ENCODE peak calls at places on chromosomes 4 and X, in ten cellular contexts. O is Right ventricle myocardium superior; C is AG20443; Y is GOT3; T is globus pallidus; Q is iPS DF 6.9; M is KG1; U is activated gamma-delta T cell treated with anti-CD3 and anti-CD28 coated beads, Interleukin-2, amount 50 U/mL, for 16 hours; V is endothelial cell; K is activated CD8-positive, alpha-beta T cell treated with anti-CD3 and anti-CD28 coated beads, Interleukin-2, amount 10 ng/mL, durations not matched to agents 7 days and 5 days. L is an unnamed sample.

GRCh38 chrX:20433376-20433775 is 166.7 kb upstream of the RPS6KA3 start:
- DNase-seq in O (no peak), U (no peak), C (no peak), V (no peak), K (no peak), M (peak), Q (no peak), T (no peak), Y (no peak), L (no peak)

GRCh38 chr4:41575207-41575606 is 37.2 kb downstream of the LIMCH1 start:
- DNase-seq in K (no peak), V (no peak), Y (no peak), U (no peak), O (no peak), T (no peak), M (no peak), C (no peak), Q (no peak), L (no peak)

GRCh38 chr4:118761387-118762016 is 74.4 kb downstream of the SEC24D start:
- DNase-seq in K (no peak), V (no peak), Y (no peak), U (no peak), T (no peak), O (no peak), Q (no peak), C (no peak), M (no peak), L (no peak)

GRCh38 chr4:87032884-87033533 is 98.2 kb downstream of the AFF1 start:
- DNase-seq in U (no peak), K (no peak), M (no peak), Q (no peak), V (no peak), O (no peak), T (peak), C (peak), Y (no peak), L (no peak)

GRCh38 chrX:150899191-150899757 is 806 bp upstream of the CD99L2 start:
- DNase-seq in C (peak), T (peak), Q (no peak), V (peak), M (no peak), U (no peak), Y (no peak), O (peak), K (peak), L (peak)

GRCh38 chrX:81003491-81004185 is 194.0 kb upstream of the BRWD3 start:
- DNase-seq in M (no peak), Y (no peak), O (no peak), C (no peak), Q (no peak), K (no peak), T (no peak), U (no peak), V (no peak), L (no peak)

GRCh38 chr4:68905598-68906237 is 45.9 kb downstream of the UGT2A3 start:
- DNase-seq in M (no peak), C (no peak), T (no peak), V (no peak), Y (no peak), O (no peak), U (no peak), K (no peak), Q (peak), L (no peak)

GRCh38 chrX:111123125-111123524 is 27.1 kb downstream of the PAK3 start:
- DNase-seq in M (no peak), V (no peak), Q (no peak), C (no peak), K (no peak), Y (no peak), T (no peak), U (no peak), O (no peak), L (no peak)

GRCh38 chr4:121696641-121697461 is at the start of gene ANXA5:
- DNase-seq in T (peak), O (peak), V (peak), K (peak), M (no peak), Q (peak), U (peak), C (peak), Y (peak), L (peak)

GRCh38 chrX:120358687-120359086 is 3.2 kb upstream of the ATP1B4 start:
- DNase-seq in U (no peak), V (no peak), K (no peak), O (no peak), T (peak), Y (no peak), M (no peak), Q (no peak), C (peak), L (no peak)

GRCh38 chr4:19850909-19851308 is 400.8 kb upstream of the SLIT2 start:
- DNase-seq in C (peak), T (no peak), V (no peak), M (no peak), Q (no peak), U (no peak), K (no peak), Y (no peak), O (no peak), L (no peak)

GRCh38 chr4:26736621-26737020 is 124.0 kb upstream of the STIM2 start:
- DNase-seq in Y (no peak), O (no peak), V (no peak), T (no peak), U (no peak), K (no peak), M (no peak), C (no peak), Q (no peak), L (no peak)

GRCh38 chr4:121100093-121100775 is 27.9 kb upstream of the NDNF start:
- DNase-seq in V (no peak), K (no peak), Q (no peak), O (no peak), T (no peak), Y (no peak), M (no peak), C (no peak), U (no peak), L (no peak)

GRCh38 chrX:75038925-75039324 is 113.7 kb upstream of the NEXMIF start:
- DNase-seq in M (no peak), T (peak), Q (no peak), U (no peak), Y (no peak), K (peak), V (no peak), C (no peak), O (no peak), L (no peak)

GRCh38 chr4:134636332-134637055 is 434.9 kb upstream of the PABPC4L start:
- DNase-seq in Q (no peak), Y (no peak), V (no peak), U (no peak), C (no peak), T (peak), M (no peak), O (no peak), K (no peak), L (no peak)

GRCh38 chr4:89752932-89753598 is 83.9 kb downstream of the SNCA start:
- DNase-seq in M (no peak), T (no peak), C (peak), V (no peak), K (no peak), U (no peak), O (no peak), Q (no peak), Y (peak), L (no peak)

GRCh38 chr4:146776691-146777090 is 138.0 kb downstream of the POU4F2 start:
- DNase-seq in K (no peak), Y (no peak), V (no peak), Q (no peak), O (peak), C (no peak), T (no peak), U (no peak), M (no peak), L (peak)

GRCh38 chr4:185925910-185926360 is 113.9 kb upstream of the SORBS2 start:
- DNase-seq in M (no peak), Y (no peak), U (no peak), K (no peak), O (peak), C (no peak), Q (no peak), T (no peak), V (no peak), L (no peak)

GRCh38 chr4:80360102-80360501 is 24.6 kb downstream of the CFAP299 start:
- DNase-seq in K (no peak), Q (no peak), T (no peak), U (no peak), O (no peak), M (no peak), V (no peak), Y (no peak), C (no peak), L (no peak)

GRCh38 chr4:102169345-102169744 is 175.9 kb downstream of the SLC39A8 start:
- DNase-seq in V (peak), U (no peak), C (no peak), M (no peak), Q (no peak), T (no peak), K (no peak), Y (no peak), O (no peak), L (no peak)

GRCh38 chrX:131703646-131704045 is 159.8 kb downstream of the OR13H1 start:
- DNase-seq in M (no peak), O (no peak), T (no peak), Y (no peak), Q (no peak), V (no peak), C (no peak), U (no peak), K (no peak), L (no peak)

GRCh38 chr4:15003441-15003890 is 1.2 kb downstream of the CPEB2 start:
- DNase-seq in M (no peak), Y (no peak), U (no peak), Q (no peak), V (no peak), K (peak), T (no peak), C (peak), O (peak), L (peak)

GRCh38 chrX:4373777-4374176 is 660.3 kb upstream of the PRKX start:
- DNase-seq in T (no peak), O (no peak), C (no peak), V (no peak), Q (no peak), K (no peak), Y (no peak), U (no peak), M (no peak), L (no peak)

GRCh38 chr4:169795585-169795984 is 37.8 kb upstream of the HPF1 start:
- DNase-seq in M (no peak), K (no peak), Q (no peak), Y (no peak), O (no peak), V (no peak), C (no peak), U (no peak), T (no peak), L (no peak)